ENCODE peak calls at places on chromosomes 12 and 14, in eight cellular contexts. H, Q, U, Y, G, C, M and X are unnamed samples. For H3K36me3 and H3K4me1, the result is how much of the 10 kb centered on the place peaks cover.

GRCh38 chr14:96122496-96122895 is 82.1 kb upstream of the BDKRB2 start:
- DNase-seq in H (no peak), Q (no peak), U (no peak), Y (no peak), G (no peak), C (no peak), M (no peak), X (no peak)

GRCh38 chr14:50784683-50785505 is 46.1 kb downstream of the NIN start:
- DNase-seq in H (peak), Q (no peak), U (peak), Y (no peak), G (no peak), C (no peak), M (no peak), X (no peak)

GRCh38 chr14:61438497-61438859 is 117.1 kb downstream of the PRKCH start:
- DNase-seq in H (no peak), Q (no peak), U (no peak), Y (no peak), G (no peak), C (no peak), M (no peak), X (no peak)

GRCh38 chr12:89949457-89950195 is 241.0 kb upstream of the ATP2B1 start:
- DNase-seq in H (no peak), Q (no peak), U (no peak), Y (no peak), G (no peak), C (no peak), M (no peak), X (no peak)

GRCh38 chr14:19878029-19878642 is 3.2 kb downstream of the OR4K2 start:
- DNase-seq in H (no peak), Q (no peak), U (no peak), Y (no peak), G (no peak), C (no peak), M (no peak), X (no peak)

GRCh38 chr12:130286041-130286440 is 51.6 kb upstream of the PIWIL1 start:
- DNase-seq in H (no peak), Q (no peak), U (peak), Y (no peak), G (no peak), C (no peak), M (no peak), X (no peak)

GRCh38 chr12:129186952-129187351 is 333.7 kb downstream of the GLT1D1 start:
- DNase-seq in H (no peak), Q (no peak), U (no peak), Y (no peak), G (no peak), C (no peak), M (no peak), X (no peak)

GRCh38 chr12:39605996-39606395 is 13.6 kb downstream of the ABCD2 start:
- DNase-seq in H (no peak), Q (no peak), U (no peak), Y (no peak), G (no peak), C (no peak), M (no peak), X (no peak)

GRCh38 chr12:123934016-123934620 is 38.5 kb downstream of the CCDC92 start:
- DNase-seq in H (no peak), Q (no peak), U (no peak), Y (no peak), G (peak), C (no peak), M (no peak), X (no peak)

GRCh38 chr12:127690161-127690560 is 576.8 kb upstream of the TMEM132C start:
- DNase-seq in H (no peak), Q (no peak), U (no peak), Y (no peak), G (no peak), C (no peak), M (no peak), X (no peak)

GRCh38 chr12:27284751-27285150 is 40.7 kb downstream of the STK38L start:
- DNase-seq in H (no peak), Q (no peak), U (no peak), Y (no peak), G (no peak), C (no peak), M (no peak), X (no peak)

GRCh38 chr14:52602131-52602530 is 49.5 kb downstream of the GPR137C start:
- DNase-seq in H (no peak), Q (no peak), U (no peak), Y (no peak), G (no peak), C (no peak), M (no peak), X (no peak)

GRCh38 chr14:92475451-92476187 is 38.0 kb upstream of the RIN3 start:
- DNase-seq in H (peak), Q (peak), U (no peak), Y (no peak), G (peak), C (peak), M (no peak), X (peak)

GRCh38 chr14:95274283-95274682 is 45.4 kb downstream of the CLMN start:
- DNase-seq in H (no peak), Q (no peak), U (no peak), Y (no peak), G (no peak), C (no peak), M (no peak), X (no peak)

GRCh38 chr12:69851976-69852375 is 26.9 kb downstream of the MYRFL start:
- DNase-seq in H (no peak), Q (no peak), U (no peak), Y (no peak), G (no peak), C (no peak), M (no peak), X (no peak)

GRCh38 chr12:26112703-26113147 is 12.1 kb downstream of the BHLHE41 start:
- DNase-seq in H (no peak), Q (no peak), U (no peak), Y (no peak), G (no peak), C (no peak), M (no peak), X (no peak)

GRCh38 chr14:52427460-52427859 is 113.3 kb downstream of the PTGER2 start:
- DNase-seq in H (no peak), Q (no peak), U (no peak), Y (no peak), G (no peak), C (no peak), M (no peak), X (no peak)

GRCh38 chr12:6535697-6535946 is 1.3 kb downstream of the GAPDH start:
- DNase-seq in H (no peak), Q (no peak), U (no peak), Y (no peak), G (no peak), C (no peak), M (no peak), X (no peak)
- H3K36me3 ChIP-seq in H (half or more), Q (half or more), U (half or more), Y (under half), G (under half), C (under half), M (under half), X (under half)

DNA sequence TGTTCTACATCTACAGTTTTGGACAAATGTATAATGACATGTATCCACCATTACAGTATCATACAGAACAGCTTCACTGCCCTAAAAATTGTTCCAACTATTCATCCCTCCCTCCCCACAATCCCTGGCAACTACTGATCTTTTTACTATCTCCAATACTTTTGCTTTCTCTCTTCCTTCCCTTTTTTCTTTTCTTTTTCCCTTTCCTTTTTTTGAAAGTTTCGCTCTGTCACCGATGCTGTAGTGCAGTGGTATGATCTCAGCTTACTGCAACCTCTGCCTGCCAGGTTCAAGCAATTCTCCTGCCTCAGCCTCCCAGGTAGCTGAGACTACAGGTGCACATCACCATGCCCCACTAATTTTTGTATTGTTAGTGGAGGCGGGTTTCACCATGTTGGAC is 2.5 kb upstream of the ACOT4 start:
- DNase-seq in H (no peak), Q (no peak), U (no peak), Y (no peak), G (no peak), C (no peak), M (no peak), X (no peak)
- H3K4me1 ChIP-seq in H (under half), Q (under half), U (under half), Y (under half), G (under half), C (under half), M (under half), X (under half)

GRCh38 chr14:23414906-23415820 is 7.1 kb upstream of the MYH6 start:
- DNase-seq in H (no peak), Q (no peak), U (no peak), Y (no peak), G (no peak), C (peak), M (no peak), X (no peak)

GRCh38 chr14:23413681-23414080 is 5.6 kb upstream of the MYH6 start:
- DNase-seq in H (no peak), Q (no peak), U (no peak), Y (no peak), G (no peak), C (no peak), M (no peak), X (no peak)

GRCh38 chr14:23411563-23412525 is 3.8 kb upstream of the MYH6 start:
- DNase-seq in H (no peak), Q (no peak), U (no peak), Y (no peak), G (no peak), C (no peak), M (no peak), X (no peak)

GRCh38 chr14:23415821-23416480 is 7.9 kb upstream of the MYH6 start:
- DNase-seq in H (no peak), Q (no peak), U (no peak), Y (no peak), G (no peak), C (no peak), M (no peak), X (no peak)

DNA sequence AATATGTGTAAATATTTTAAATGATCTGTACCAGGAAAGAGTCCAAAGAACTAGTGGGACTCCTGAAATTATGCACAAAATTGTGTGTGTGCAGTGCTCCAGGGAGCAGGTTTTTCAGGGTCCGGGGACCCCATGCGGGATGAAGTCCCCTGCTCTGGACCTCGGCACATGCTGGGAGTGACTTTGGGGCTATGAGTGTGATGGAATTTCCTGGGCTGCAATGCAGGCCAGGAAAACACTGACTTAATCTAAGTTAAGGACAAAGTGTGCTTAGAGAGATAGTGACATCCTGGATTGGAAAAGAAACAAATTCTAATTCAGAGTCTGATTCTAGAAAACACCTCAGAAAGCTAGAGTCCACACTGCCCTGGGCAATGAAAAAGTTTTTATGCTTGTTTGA is 6.2 kb upstream of the MYH6 start:
- DNase-seq in H (no peak), Q (no peak), U (no peak), Y (no peak), G (no peak), C (no peak), M (no peak), X (no peak)
- H3K36me3 ChIP-seq in H (under half), Q (under half), U (under half), Y (under half), G (under half), C (under half), M (under half), X (under half)

GRCh38 chr14:63682727-63683593 is 41.3 kb upstream of the WDR89 start:
- DNase-seq in H (no peak), Q (no peak), U (no peak), Y (no peak), G (no peak), C (no peak), M (no peak), X (no peak)

GRCh38 chr14:63677891-63678379 is 36.3 kb upstream of the WDR89 start:
- DNase-seq in H (no peak), Q (no peak), U (no peak), Y (no peak), G (no peak), C (no peak), M (peak), X (no peak)

GRCh38 chr14:63673882-63674497 is 32.3 kb upstream of the WDR89 start:
- DNase-seq in H (no peak), Q (no peak), U (no peak), Y (no peak), G (no peak), C (no peak), M (no peak), X (no peak)

GRCh38 chr14:63676615-63677014 is 34.9 kb upstream of the WDR89 start:
- DNase-seq in H (no peak), Q (no peak), U (no peak), Y (no peak), G (no peak), C (no peak), M (no peak), X (no peak)

DNA sequence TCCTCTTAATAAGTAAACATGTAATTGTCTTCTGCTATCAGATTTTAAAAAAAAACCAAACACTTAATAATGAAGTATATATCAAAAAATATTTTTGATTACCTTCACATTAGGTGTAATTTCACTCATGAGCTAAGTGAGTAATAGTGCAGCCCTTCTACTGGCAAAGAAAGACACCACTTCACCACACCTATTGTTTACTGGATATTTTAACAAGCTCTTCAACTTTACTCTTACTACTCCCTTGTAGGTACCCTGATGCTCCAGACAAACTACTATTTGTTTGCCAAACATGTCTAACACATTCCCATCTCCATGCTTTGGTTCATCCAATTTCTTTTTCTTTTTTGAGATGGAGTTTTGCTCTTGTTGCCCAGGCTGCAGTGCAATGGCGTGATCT is 36.9 kb upstream of the WDR89 start:
- DNase-seq in H (no peak), Q (no peak), U (no peak), Y (no peak), G (no peak), C (no peak), M (no peak), X (no peak)
- H3K4me1 ChIP-seq in H (under half), Q (under half), U (under half), Y (under half), G (under half), C (under half), M (under half), X (under half)

GRCh38 chr14:79862045-79862444 is 349.3 kb downstream of the DIO2 start:
- DNase-seq in H (no peak), Q (no peak), U (no peak), Y (no peak), G (no peak), C (no peak), M (no peak), X (no peak)
- H3K36me3 ChIP-seq in H (under half), Q (under half), U (under half), Y (under half), G (under half), C (under half), M (under half), X (under half)